ENCODE peak calls at places on chromosomes 16 and 17, in six cellular contexts. A is stimulated activated CD8-positive, alpha-beta memory T cell treated with anti-CD3 and anti-CD28 coated beads, Interleukin-15, amount 100 ng/mL, for 24 hours; Z is activated T-helper 1 cell treated with Interleukin-2 at 50 U/mL for 16 hours; V is NCI-H524; I is NCI-H1092 treated with DMSO at 0.1 percent for 48 hours; S is amniotic epithelial cell. E is an unnamed sample.

GRCh38 chr17:70314096-70314495 is 144.8 kb downstream of the KCNJ2 start:
- DNase-seq in A (no peak), Z (no peak), V (no peak), I (no peak), S (peak), E (no peak)

GRCh38 chr17:59190806-59191205 is 19.0 kb upstream of the SMG8 start:
- DNase-seq in A (no peak), Z (no peak), V (no peak), I (no peak), S (no peak), E (no peak)

GRCh38 chr17:73710095-73710592 is 65.9 kb upstream of the SDK2 start:
- DNase-seq in A (peak), Z (peak), V (peak), I (peak), S (peak), E (peak)

GRCh38 chr17:51298508-51299371 is 38.4 kb downstream of the UTP18 start:
- DNase-seq in A (no peak), Z (no peak), V (peak), I (peak), S (peak), E (peak)

GRCh38 chr16:66325977-66326376 is 40.5 kb upstream of the CDH5 start:
- DNase-seq in A (no peak), Z (no peak), V (no peak), I (no peak), S (no peak), E (peak)

GRCh38 chr17:77489898-77490265 is 349.1 kb downstream of the SEC14L1 start:
- DNase-seq in A (no peak), Z (no peak), V (no peak), I (no peak), S (no peak), E (no peak)

GRCh38 chr17:79625706-79626105 is 14.9 kb upstream of the RBFOX3 start:
- DNase-seq in A (no peak), Z (no peak), V (no peak), I (no peak), S (no peak), E (no peak)

GRCh38 chr16:86484240-86484639 is 26.1 kb upstream of the FOXF1 start:
- DNase-seq in A (no peak), Z (no peak), V (no peak), I (no peak), S (no peak), E (no peak)

GRCh38 chr16:1184156-1184868 is 31.4 kb downstream of the CACNA1H start:
- DNase-seq in A (no peak), Z (no peak), V (peak), I (no peak), S (no peak), E (peak)

GRCh38 chr17:68515238-68515637 is 3.0 kb downstream of the PRKAR1A start:
- DNase-seq in A (no peak), Z (no peak), V (no peak), I (no peak), S (peak), E (no peak)

GRCh38 chr17:18967806-18968744 is 16.1 kb downstream of the SLC5A10 start:
- DNase-seq in A (no peak), Z (no peak), V (no peak), I (peak), S (no peak), E (no peak)

GRCh38 chr17:39147221-39148185 is 3.9 kb downstream of the PLXDC1 start:
- DNase-seq in A (no peak), Z (no peak), V (no peak), I (no peak), S (no peak), E (no peak)

E was measured in NCI-H1417.